ENCODE peak calls at places on chromosomes 7 and 10, in eight cellular contexts. P, K, W, S, Q, X, Y and D are unnamed samples.

GRCh38 chr10:72069751-72070501 is 18.4 kb downstream of the SPOCK2 start:
- DNase-seq in P (no peak), K (no peak), W (no peak), S (no peak), Q (no peak), X (no peak), Y (no peak), D (no peak)

GRCh38 chr10:909831-910230 is 21.7 kb downstream of the LARP4B start:
- DNase-seq in P (no peak), K (no peak), W (no peak), S (no peak), Q (peak; percentile 70), X (no peak), Y (no peak), D (no peak)

GRCh38 chr10:80526742-80527141 is 11.0 kb upstream of the SH2D4B start:
- DNase-seq in P (no peak), K (no peak), W (no peak), S (no peak), Q (no peak), X (no peak), Y (no peak), D (no peak)

GRCh38 chr10:31770307-31770902 is 158.2 kb downstream of the ARHGAP12 start:
- DNase-seq in P (no peak), K (peak; percentile 71), W (peak; percentile 59), S (no peak), Q (no peak), X (no peak), Y (peak; percentile 50), D (peak; percentile 22)

GRCh38 chr10:33114451-33114944 is 156.5 kb upstream of the ITGB1 start:
- DNase-seq in P (no peak), K (no peak), W (no peak), S (no peak), Q (no peak), X (no peak), Y (no peak), D (no peak)

GRCh38 chr10:49113741-49114141 is 1.6 kb downstream of the VSTM4 start:
- DNase-seq in P (peak; percentile 39), K (no peak), W (no peak), S (no peak), Q (no peak), X (no peak), Y (no peak), D (no peak)

GRCh38 chr7:36600869-36601530 is 123.3 kb downstream of the AOAH start:
- DNase-seq in P (no peak), K (no peak), W (no peak), S (peak; percentile 50), Q (peak; percentile 10), X (peak; percentile 22), Y (no peak), D (no peak)

GRCh38 chr10:117222552-117223412 is 18.1 kb upstream of the SLC18A2 start:
- DNase-seq in P (no peak), K (no peak), W (no peak), S (peak; percentile 35), Q (no peak), X (no peak), Y (no peak), D (no peak)

GRCh38 chr7:100081535-100082102 is at the start of gene ZNF3:
- DNase-seq in P (peak; percentile 98), K (peak; percentile 98), W (peak; percentile 98), S (peak; percentile 98), Q (peak; percentile 94), X (peak; percentile 98), Y (peak; percentile 94), D (peak; percentile 97)

GRCh38 chr10:132886211-132887099 is 55.9 kb downstream of the CFAP46 start:
- DNase-seq in P (peak; percentile 47), K (no peak), W (no peak), S (no peak), Q (no peak), X (no peak), Y (no peak), D (no peak)

GRCh38 chr10:22271786-22272185 is 44.4 kb upstream of the COMMD3 start:
- DNase-seq in P (no peak), K (no peak), W (peak; percentile 25), S (no peak), Q (no peak), X (no peak), Y (no peak), D (no peak)

GRCh38 chr7:108014747-108015682 is 12.1 kb upstream of the LAMB1 start:
- DNase-seq in P (no peak), K (no peak), W (no peak), S (no peak), Q (peak; percentile 49), X (no peak), Y (no peak), D (peak; percentile 94)

GRCh38 chr10:96082748-96083147 is 39.4 kb downstream of the CCNJ start:
- DNase-seq in P (no peak), K (no peak), W (no peak), S (no peak), Q (no peak), X (no peak), Y (no peak), D (no peak)

GRCh38 chr10:100101526-100102076 is 19.9 kb upstream of the CPN1 start:
- DNase-seq in P (no peak), K (no peak), W (no peak), S (peak; percentile 86), Q (peak; percentile 18), X (no peak), Y (no peak), D (peak; percentile 4)

GRCh38 chr7:47758546-47758945 is 176.6 kb upstream of the TNS3 start:
- DNase-seq in P (no peak), K (no peak), W (no peak), S (no peak), Q (peak; percentile 36), X (no peak), Y (no peak), D (no peak)

GRCh38 chr7:42076870-42077269 is 160.1 kb downstream of the GLI3 start:
- DNase-seq in P (no peak), K (no peak), W (no peak), S (no peak), Q (no peak), X (no peak), Y (no peak), D (no peak)

GRCh38 chr7:24755541-24756416 is 1.5 kb downstream of the GSDME start:
- DNase-seq in P (no peak), K (no peak), W (peak; percentile 36), S (no peak), Q (no peak), X (no peak), Y (no peak), D (no peak)

GRCh38 chr7:80302636-80303035 is 168.0 kb downstream of the GNAI1 start:
- DNase-seq in P (no peak), K (no peak), W (no peak), S (no peak), Q (no peak), X (no peak), Y (no peak), D (no peak)

GRCh38 chr10:31274310-31274709 is 44.7 kb upstream of the ZEB1 start:
- DNase-seq in P (no peak), K (no peak), W (no peak), S (no peak), Q (no peak), X (peak; percentile 25), Y (no peak), D (no peak)

GRCh38 chr10:79298403-79299244 is 48.6 kb upstream of the PPIF start:
- DNase-seq in P (no peak), K (no peak), W (peak; percentile 53), S (no peak), Q (peak; percentile 98), X (peak; percentile 92), Y (no peak), D (peak; percentile 48)

GRCh38 chr10:125747417-125747816 is 27.9 kb downstream of the EDRF1 start:
- DNase-seq in P (no peak), K (no peak), W (no peak), S (no peak), Q (no peak), X (no peak), Y (no peak), D (no peak)

GRCh38 chr10:69741671-69742355 is 59.9 kb upstream of the COL13A1 start:
- DNase-seq in P (no peak), K (no peak), W (no peak), S (no peak), Q (no peak), X (no peak), Y (no peak), D (no peak)

GRCh38 chr7:65269150-65269856 is 104.4 kb upstream of the ZNF92 start:
- DNase-seq in P (no peak), K (peak; percentile 17), W (peak; percentile 76), S (peak; percentile 74), Q (no peak), X (no peak), Y (no peak), D (peak; percentile 88)

GRCh38 chr10:24952701-24953349 is 419 bp upstream of the PRTFDC1 start:
- DNase-seq in P (peak; percentile 70), K (peak; percentile 59), W (peak; percentile 48), S (peak; percentile 18), Q (peak; percentile 66), X (no peak), Y (peak; percentile 50), D (no peak)

GRCh38 chr7:157947504-157947903 is 610.7 kb downstream of the DNAJB6 start:
- DNase-seq in P (no peak), K (no peak), W (no peak), S (no peak), Q (no peak), X (no peak), Y (no peak), D (no peak)

GRCh38 chr10:124589491-124590006 is 127.9 kb downstream of the LHPP start:
- DNase-seq in P (no peak), K (no peak), W (no peak), S (no peak), Q (no peak), X (no peak), Y (no peak), D (no peak)

GRCh38 chr7:151012921-151013347 is 11.4 kb downstream of the ATG9B start:
- DNase-seq in P (no peak), K (no peak), W (no peak), S (peak; percentile 47), Q (peak; percentile 48), X (no peak), Y (no peak), D (peak; percentile 56)

GRCh38 chr10:49602380-49603023 is 7.6 kb upstream of the SLC18A3 start:
- DNase-seq in P (no peak), K (no peak), W (no peak), S (no peak), Q (no peak), X (no peak), Y (no peak), D (no peak)

GRCh38 chr7:1829111-1829510 is 159.0 kb downstream of the ELFN1 start:
- DNase-seq in P (no peak), K (no peak), W (no peak), S (no peak), Q (no peak), X (no peak), Y (no peak), D (no peak)

GRCh38 chr10:42883993-42884983 is 101.7 kb downstream of the BMS1 start:
- DNase-seq in P (no peak), K (no peak), W (peak; percentile 4), S (no peak), Q (no peak), X (no peak), Y (no peak), D (no peak)

GRCh38 chr10:6151087-6151977 is 51.4 kb upstream of the PFKFB3 start:
- DNase-seq in P (peak; percentile 75), K (peak; percentile 57), W (peak; percentile 62), S (no peak), Q (peak; percentile 73), X (no peak), Y (peak; percentile 21), D (no peak)

GRCh38 chr10:44385423-44385725 is 477 bp upstream of the CXCL12 start:
- DNase-seq in P (no peak), K (no peak), W (no peak), S (no peak), Q (no peak), X (no peak), Y (no peak), D (no peak)

GRCh38 chr10:130686680-130687300 is 550.6 kb downstream of the GLRX3 start:
- DNase-seq in P (no peak), K (no peak), W (no peak), S (peak; percentile 11), Q (no peak), X (no peak), Y (no peak), D (peak; percentile 0)

GRCh38 chr7:73718438-73718881 is 1.0 kb downstream of the STX1A start:
- DNase-seq in P (no peak), K (no peak), W (peak; percentile 68), S (no peak), Q (peak; percentile 59), X (no peak), Y (no peak), D (no peak)